ENCODE peak calls at places on chromosomes 7 and 10, in nine cellular contexts. V is ELR; U is naive thymus-derived CD4-positive, alpha-beta T cell; W is NCI-H2081; P is T-helper 1 cell; N is heart left ventricle; L is MV-4-11; X is adrenal gland; A is A172. O is an unnamed sample.

GRCh38 chr7:3459111-3459510 is 158.1 kb downstream of the SDK1 start:
- DNase-seq in L (no peak), P (no peak), U (no peak), A (no peak), V (no peak), W (no peak), X (no peak), N (no peak), O (no peak)

GRCh38 chr10:94103902-94104301 is 110.2 kb downstream of the PLCE1 start:
- DNase-seq in L (no peak), W (no peak), U (no peak), N (no peak), P (no peak), X (no peak), A (no peak), V (peak; percentile 73), O (no peak)

GRCh38 chr7:30225863-30226361 is 58.5 kb upstream of the ZNRF2 start:
- DNase-seq in U (no peak), W (peak; percentile 86), X (peak; percentile 75), N (peak; percentile 60), A (peak; percentile 88), L (peak; percentile 100), P (no peak), V (peak; percentile 65), O (no peak)

GRCh38 chr10:61612009-61612408 is 50.7 kb upstream of the CABCOCO1 start:
- DNase-seq in A (no peak), P (no peak), N (no peak), V (no peak), U (no peak), W (no peak), X (peak; percentile 26), L (no peak), O (no peak)

GRCh38 chr7:141074162-141074989 is 512 bp downstream of the TMEM178B start:
- DNase-seq in L (no peak), V (no peak), X (peak; percentile 23), P (no peak), U (peak; percentile 8), N (peak; percentile 6), W (peak; percentile 84), A (no peak), O (peak; percentile 38)

GRCh38 chr10:3119796-3120459 is 52.6 kb downstream of the PFKP start:
- DNase-seq in L (no peak), P (no peak), V (peak; percentile 56), W (no peak), A (peak; percentile 47), X (no peak), U (no peak), N (no peak), O (peak; percentile 44)

GRCh38 chr10:70832236-70832635 is 16.5 kb downstream of the SGPL1 start:
- DNase-seq in L (no peak), N (no peak), A (no peak), P (no peak), U (no peak), V (no peak), W (no peak), X (no peak), O (no peak)

GRCh38 chr10:110872984-110873569 is 1.3 kb downstream of the PDCD4 start:
- DNase-seq in N (no peak), V (peak; percentile 29), U (no peak), P (no peak), X (no peak), A (no peak), W (no peak), L (no peak), O (no peak)

GRCh38 chr10:131843089-131843595 is 57.7 kb upstream of the PPP2R2D start:
- DNase-seq in U (no peak), P (no peak), N (peak; percentile 3), V (no peak), W (no peak), X (peak; percentile 9), A (no peak), L (no peak), O (no peak)

GRCh38 chr10:100883322-100883821 is 29.4 kb upstream of the SLF2 start:
- DNase-seq in W (no peak), X (no peak), P (no peak), N (no peak), L (no peak), V (no peak), U (no peak), A (no peak), O (no peak)

GRCh38 chr10:21727452-21728168 is 193.6 kb downstream of the MLLT10 start:
- DNase-seq in V (no peak), U (peak; percentile 36), X (no peak), P (no peak), W (no peak), A (peak; percentile 42), N (no peak), L (peak; percentile 34), O (no peak)

GRCh38 chr7:97499204-97499603 is 232.7 kb upstream of the TAC1 start:
- DNase-seq in A (peak; percentile 38), U (peak; percentile 1), N (no peak), V (peak; percentile 13), W (peak; percentile 64), X (peak; percentile 31), P (no peak), L (peak; percentile 6), O (peak; percentile 42)

GRCh38 chr7:23357190-23358093 is 58.3 kb downstream of the MALSU1 start:
- DNase-seq in W (peak; percentile 44), P (no peak), A (peak; percentile 70), N (no peak), U (peak; percentile 37), X (no peak), V (peak; percentile 89), L (no peak), O (no peak)

GRCh38 chr7:24920702-24921679 is 59.0 kb downstream of the OSBPL3 start:
- DNase-seq in X (no peak), V (no peak), N (no peak), W (no peak), L (peak; percentile 60), P (no peak), U (no peak), A (peak; percentile 23), O (no peak)

GRCh38 chr10:73940634-73941221 is 29.8 kb downstream of the PLAU start:
- DNase-seq in V (peak; percentile 81), L (peak; percentile 56), A (peak; percentile 60), P (peak; percentile 72), X (peak; percentile 69), N (peak; percentile 89), W (no peak), U (peak; percentile 79), O (peak; percentile 88)

GRCh38 chr10:49389331-49389920 is 6.5 kb downstream of the DRGX start:
- DNase-seq in V (no peak), A (no peak), X (no peak), N (no peak), U (no peak), W (no peak), L (no peak), P (no peak), O (no peak)

GRCh38 chr10:119871881-119872609 is 598 bp downstream of the MCMBP start:
- DNase-seq in X (peak; percentile 47), N (peak; percentile 53), U (peak; percentile 56), W (peak; percentile 54), A (peak; percentile 32), V (peak; percentile 59), L (peak; percentile 80), P (peak; percentile 47), O (peak; percentile 42)

GRCh38 chr10:51972733-51973346 is 273.4 kb upstream of the CSTF2T start:
- DNase-seq in W (no peak), U (no peak), P (no peak), N (no peak), X (no peak), V (no peak), L (no peak), A (no peak), O (no peak)

GRCh38 chr7:7867835-7868234 is 100.8 kb upstream of the GLCCI1 start:
- DNase-seq in V (no peak), W (no peak), P (no peak), L (peak; percentile 50), X (no peak), N (no peak), U (no peak), A (no peak), O (no peak)

GRCh38 chr10:71767420-71768035 is 5.8 kb downstream of the VSIR start:
- DNase-seq in L (no peak), W (no peak), A (peak; percentile 68), P (no peak), X (peak; percentile 48), U (no peak), V (peak; percentile 76), N (peak; percentile 87), O (peak; percentile 51)

GRCh38 chr10:52442576-52442975 is 128.5 kb downstream of the DKK1 start:
- DNase-seq in A (peak; percentile 72), N (no peak), W (no peak), P (no peak), U (no peak), V (peak; percentile 72), X (no peak), L (no peak), O (no peak)

GRCh38 chr10:66924674-66925345 is 1.0 kb upstream of the LRRTM3 start:
- DNase-seq in V (peak; percentile 6), P (no peak), A (no peak), X (no peak), N (no peak), U (no peak), L (no peak), W (no peak), O (no peak)

GRCh38 chr10:70890917-70891431 is 2.6 kb upstream of the PCBD1 start:
- DNase-seq in L (no peak), W (no peak), A (no peak), U (no peak), P (no peak), N (peak; percentile 80), X (peak; percentile 93), V (no peak), O (no peak)

GRCh38 chr7:131008840-131009651 is 275.0 kb upstream of the KLF14 start:
- DNase-seq in X (no peak), N (no peak), P (no peak), A (no peak), W (no peak), L (no peak), V (peak; percentile 73), U (no peak), O (no peak)

GRCh38 chr7:28811990-28812389 is 146.1 kb downstream of the TRIL start:
- DNase-seq in V (no peak), N (no peak), P (no peak), L (no peak), U (no peak), X (no peak), W (no peak), A (no peak), O (no peak)

GRCh38 chr10:100355069-100355468 is 8.0 kb downstream of the SCD start:
- DNase-seq in P (no peak), A (no peak), L (no peak), W (no peak), V (no peak), N (no peak), U (no peak), X (no peak), O (no peak)

GRCh38 chr7:152664636-152665035 is 11.3 kb downstream of the XRCC2 start:
- DNase-seq in N (no peak), X (no peak), A (no peak), P (no peak), V (no peak), W (no peak), U (no peak), L (no peak), O (peak; percentile 4)

GRCh38 chr10:89940076-89940475 is 238.7 kb downstream of the KIF20B start:
- DNase-seq in L (no peak), N (no peak), A (no peak), V (no peak), U (no peak), X (no peak), W (no peak), P (no peak), O (no peak)

GRCh38 chr7:154858836-154859537 is 143.9 kb downstream of the PAXIP1 start:
- DNase-seq in V (no peak), X (no peak), A (no peak), W (no peak), U (no peak), L (no peak), P (no peak), N (no peak), O (no peak)

GRCh38 chr10:88409236-88409635 is 173.9 kb downstream of the RNLS start:
- DNase-seq in V (peak; percentile 46), P (no peak), N (no peak), X (no peak), W (no peak), U (no peak), L (peak; percentile 12), A (no peak), O (no peak)

O was measured in endothelial cell.